ENCODE peak calls at places on chromosomes 1 and 21, in seven cellular contexts. One of them, this sample, is unnamed.

GRCh38 chr1:236144446-236145150 is 2.3 kb downstream of the GPR137B start:
- DNase-seq in stimulated activated CD8-positive, alpha-beta memory T cell treated with anti-CD3 and anti-CD28 coated beads, Interleukin-2, amount 100 ng/mL, for 48 hours: no peak
- DNase-seq in SHP77: no peak
- DNase-seq in NCI-H1105: no peak
- DNase-seq in stimulated activated CD4-positive, alpha-beta T cell treated with anti-CD3 and anti-CD28 coated beads, Interleukin-1b, Interleukin-23, amount 100 ng/mL, for 48 hours: no peak
- DNase-seq in NCI-H1694 treated with DMSO at 0.1 percent for 48 hours: no peak
- DNase-seq in activated T-helper 1 cell treated with anti-CD3 and anti-CD28 coated beads, Interleukin-12 subunit alpha, Interleukin-12 subunit beta, Interleukin-2, Interleukin-4 antibody, amounts not matched to agents 30 ng/mL and 10 ng/mL and 1 ng/mL, durations not matched to agents 14 hours and 24 hours and 36 hours: no peak
- DNase-seq in this sample: no peak

GRCh38 chr1:2072109-2072806 is 22.0 kb downstream of the PRKCZ start:
- DNase-seq in stimulated activated CD8-positive, alpha-beta memory T cell treated with anti-CD3 and anti-CD28 coated beads, Interleukin-2, amount 100 ng/mL, for 48 hours: no peak
- DNase-seq in SHP77: no peak
- DNase-seq in NCI-H1105: no peak
- DNase-seq in stimulated activated CD4-positive, alpha-beta T cell treated with anti-CD3 and anti-CD28 coated beads, Interleukin-1b, Interleukin-23, amount 100 ng/mL, for 48 hours: no peak
- DNase-seq in NCI-H1694 treated with DMSO at 0.1 percent for 48 hours: no peak
- DNase-seq in activated T-helper 1 cell treated with anti-CD3 and anti-CD28 coated beads, Interleukin-12 subunit alpha, Interleukin-12 subunit beta, Interleukin-2, Interleukin-4 antibody, amounts not matched to agents 30 ng/mL and 10 ng/mL and 1 ng/mL, durations not matched to agents 14 hours and 24 hours and 36 hours: no peak
- DNase-seq in this sample: no peak

GRCh38 chr1:78649628-78650027 is at the start of gene IFI44:
- DNase-seq in stimulated activated CD8-positive, alpha-beta memory T cell treated with anti-CD3 and anti-CD28 coated beads, Interleukin-2, amount 100 ng/mL, for 48 hours: peak; percentile 48
- DNase-seq in SHP77: no peak
- DNase-seq in NCI-H1105: peak; percentile 36
- DNase-seq in stimulated activated CD4-positive, alpha-beta T cell treated with anti-CD3 and anti-CD28 coated beads, Interleukin-1b, Interleukin-23, amount 100 ng/mL, for 48 hours: peak; percentile 60
- DNase-seq in NCI-H1694 treated with DMSO at 0.1 percent for 48 hours: no peak
- DNase-seq in activated T-helper 1 cell treated with anti-CD3 and anti-CD28 coated beads, Interleukin-12 subunit alpha, Interleukin-12 subunit beta, Interleukin-2, Interleukin-4 antibody, amounts not matched to agents 30 ng/mL and 10 ng/mL and 1 ng/mL, durations not matched to agents 14 hours and 24 hours and 36 hours: peak; percentile 50
- DNase-seq in this sample: peak; percentile 80

GRCh38 chr1:151494741-151495281 is 16.4 kb upstream of the CGN start:
- DNase-seq in stimulated activated CD8-positive, alpha-beta memory T cell treated with anti-CD3 and anti-CD28 coated beads, Interleukin-2, amount 100 ng/mL, for 48 hours: no peak
- DNase-seq in SHP77: no peak
- DNase-seq in NCI-H1105: peak; percentile 29
- DNase-seq in stimulated activated CD4-positive, alpha-beta T cell treated with anti-CD3 and anti-CD28 coated beads, Interleukin-1b, Interleukin-23, amount 100 ng/mL, for 48 hours: no peak
- DNase-seq in NCI-H1694 treated with DMSO at 0.1 percent for 48 hours: peak; percentile 91
- DNase-seq in activated T-helper 1 cell treated with anti-CD3 and anti-CD28 coated beads, Interleukin-12 subunit alpha, Interleukin-12 subunit beta, Interleukin-2, Interleukin-4 antibody, amounts not matched to agents 30 ng/mL and 10 ng/mL and 1 ng/mL, durations not matched to agents 14 hours and 24 hours and 36 hours: no peak
- DNase-seq in this sample: peak; percentile 67

GRCh38 chr21:28479660-28480059 is 513.0 kb downstream of the LTN1 start:
- DNase-seq in stimulated activated CD8-positive, alpha-beta memory T cell treated with anti-CD3 and anti-CD28 coated beads, Interleukin-2, amount 100 ng/mL, for 48 hours: no peak
- DNase-seq in SHP77: no peak
- DNase-seq in NCI-H1105: no peak
- DNase-seq in stimulated activated CD4-positive, alpha-beta T cell treated with anti-CD3 and anti-CD28 coated beads, Interleukin-1b, Interleukin-23, amount 100 ng/mL, for 48 hours: no peak
- DNase-seq in NCI-H1694 treated with DMSO at 0.1 percent for 48 hours: no peak
- DNase-seq in activated T-helper 1 cell treated with anti-CD3 and anti-CD28 coated beads, Interleukin-12 subunit alpha, Interleukin-12 subunit beta, Interleukin-2, Interleukin-4 antibody, amounts not matched to agents 30 ng/mL and 10 ng/mL and 1 ng/mL, durations not matched to agents 14 hours and 24 hours and 36 hours: no peak
- DNase-seq in this sample: no peak

GRCh38 chr1:155729031-155729898 is 40.4 kb downstream of the DAP3 start:
- DNase-seq in stimulated activated CD8-positive, alpha-beta memory T cell treated with anti-CD3 and anti-CD28 coated beads, Interleukin-2, amount 100 ng/mL, for 48 hours: peak; percentile 3
- DNase-seq in SHP77: peak; percentile 68
- DNase-seq in NCI-H1105: peak; percentile 14
- DNase-seq in stimulated activated CD4-positive, alpha-beta T cell treated with anti-CD3 and anti-CD28 coated beads, Interleukin-1b, Interleukin-23, amount 100 ng/mL, for 48 hours: no peak
- DNase-seq in NCI-H1694 treated with DMSO at 0.1 percent for 48 hours: peak; percentile 93
- DNase-seq in activated T-helper 1 cell treated with anti-CD3 and anti-CD28 coated beads, Interleukin-12 subunit alpha, Interleukin-12 subunit beta, Interleukin-2, Interleukin-4 antibody, amounts not matched to agents 30 ng/mL and 10 ng/mL and 1 ng/mL, durations not matched to agents 14 hours and 24 hours and 36 hours: peak; percentile 14
- DNase-seq in this sample: peak; percentile 58

GRCh38 chr1:12081648-12082396 is 18.7 kb downstream of the TNFRSF8 start:
- DNase-seq in stimulated activated CD8-positive, alpha-beta memory T cell treated with anti-CD3 and anti-CD28 coated beads, Interleukin-2, amount 100 ng/mL, for 48 hours: no peak
- DNase-seq in SHP77: no peak
- DNase-seq in NCI-H1105: no peak
- DNase-seq in stimulated activated CD4-positive, alpha-beta T cell treated with anti-CD3 and anti-CD28 coated beads, Interleukin-1b, Interleukin-23, amount 100 ng/mL, for 48 hours: no peak
- DNase-seq in NCI-H1694 treated with DMSO at 0.1 percent for 48 hours: no peak
- DNase-seq in activated T-helper 1 cell treated with anti-CD3 and anti-CD28 coated beads, Interleukin-12 subunit alpha, Interleukin-12 subunit beta, Interleukin-2, Interleukin-4 antibody, amounts not matched to agents 30 ng/mL and 10 ng/mL and 1 ng/mL, durations not matched to agents 14 hours and 24 hours and 36 hours: no peak
- DNase-seq in this sample: no peak

GRCh38 chr1:216913966-216914365 is 190.7 kb upstream of the ESRRG start:
- DNase-seq in stimulated activated CD8-positive, alpha-beta memory T cell treated with anti-CD3 and anti-CD28 coated beads, Interleukin-2, amount 100 ng/mL, for 48 hours: no peak
- DNase-seq in SHP77: no peak
- DNase-seq in NCI-H1105: no peak
- DNase-seq in stimulated activated CD4-positive, alpha-beta T cell treated with anti-CD3 and anti-CD28 coated beads, Interleukin-1b, Interleukin-23, amount 100 ng/mL, for 48 hours: no peak
- DNase-seq in NCI-H1694 treated with DMSO at 0.1 percent for 48 hours: no peak
- DNase-seq in activated T-helper 1 cell treated with anti-CD3 and anti-CD28 coated beads, Interleukin-12 subunit alpha, Interleukin-12 subunit beta, Interleukin-2, Interleukin-4 antibody, amounts not matched to agents 30 ng/mL and 10 ng/mL and 1 ng/mL, durations not matched to agents 14 hours and 24 hours and 36 hours: no peak
- DNase-seq in this sample: no peak

GRCh38 chr1:167717351-167717750 is 4.4 kb upstream of the MPZL1 start:
- DNase-seq in stimulated activated CD8-positive, alpha-beta memory T cell treated with anti-CD3 and anti-CD28 coated beads, Interleukin-2, amount 100 ng/mL, for 48 hours: no peak
- DNase-seq in SHP77: no peak
- DNase-seq in NCI-H1105: no peak
- DNase-seq in stimulated activated CD4-positive, alpha-beta T cell treated with anti-CD3 and anti-CD28 coated beads, Interleukin-1b, Interleukin-23, amount 100 ng/mL, for 48 hours: no peak
- DNase-seq in NCI-H1694 treated with DMSO at 0.1 percent for 48 hours: no peak
- DNase-seq in activated T-helper 1 cell treated with anti-CD3 and anti-CD28 coated beads, Interleukin-12 subunit alpha, Interleukin-12 subunit beta, Interleukin-2, Interleukin-4 antibody, amounts not matched to agents 30 ng/mL and 10 ng/mL and 1 ng/mL, durations not matched to agents 14 hours and 24 hours and 36 hours: no peak
- DNase-seq in this sample: no peak

GRCh38 chr1:150560011-150560438 is 10.8 kb downstream of the ADAMTSL4 start:
- DNase-seq in stimulated activated CD8-positive, alpha-beta memory T cell treated with anti-CD3 and anti-CD28 coated beads, Interleukin-2, amount 100 ng/mL, for 48 hours: peak; percentile 63
- DNase-seq in SHP77: peak; percentile 89
- DNase-seq in NCI-H1105: peak; percentile 21
- DNase-seq in stimulated activated CD4-positive, alpha-beta T cell treated with anti-CD3 and anti-CD28 coated beads, Interleukin-1b, Interleukin-23, amount 100 ng/mL, for 48 hours: peak; percentile 73
- DNase-seq in NCI-H1694 treated with DMSO at 0.1 percent for 48 hours: peak; percentile 51
- DNase-seq in activated T-helper 1 cell treated with anti-CD3 and anti-CD28 coated beads, Interleukin-12 subunit alpha, Interleukin-12 subunit beta, Interleukin-2, Interleukin-4 antibody, amounts not matched to agents 30 ng/mL and 10 ng/mL and 1 ng/mL, durations not matched to agents 14 hours and 24 hours and 36 hours: peak; percentile 68
- DNase-seq in this sample: peak; percentile 90

GRCh38 chr1:86155807-86156561 is 588 bp downstream of the COL24A1 start:
- DNase-seq in stimulated activated CD8-positive, alpha-beta memory T cell treated with anti-CD3 and anti-CD28 coated beads, Interleukin-2, amount 100 ng/mL, for 48 hours: no peak
- DNase-seq in SHP77: no peak
- DNase-seq in NCI-H1105: peak; percentile 30
- DNase-seq in stimulated activated CD4-positive, alpha-beta T cell treated with anti-CD3 and anti-CD28 coated beads, Interleukin-1b, Interleukin-23, amount 100 ng/mL, for 48 hours: no peak
- DNase-seq in NCI-H1694 treated with DMSO at 0.1 percent for 48 hours: no peak
- DNase-seq in activated T-helper 1 cell treated with anti-CD3 and anti-CD28 coated beads, Interleukin-12 subunit alpha, Interleukin-12 subunit beta, Interleukin-2, Interleukin-4 antibody, amounts not matched to agents 30 ng/mL and 10 ng/mL and 1 ng/mL, durations not matched to agents 14 hours and 24 hours and 36 hours: no peak
- DNase-seq in this sample: peak; percentile 20

GRCh38 chr1:67052741-67053534 is 1.0 kb downstream of the SLC35D1 start:
- DNase-seq in stimulated activated CD8-positive, alpha-beta memory T cell treated with anti-CD3 and anti-CD28 coated beads, Interleukin-2, amount 100 ng/mL, for 48 hours: no peak
- DNase-seq in SHP77: no peak
- DNase-seq in NCI-H1105: no peak
- DNase-seq in stimulated activated CD4-positive, alpha-beta T cell treated with anti-CD3 and anti-CD28 coated beads, Interleukin-1b, Interleukin-23, amount 100 ng/mL, for 48 hours: peak; percentile 11
- DNase-seq in NCI-H1694 treated with DMSO at 0.1 percent for 48 hours: no peak
- DNase-seq in activated T-helper 1 cell treated with anti-CD3 and anti-CD28 coated beads, Interleukin-12 subunit alpha, Interleukin-12 subunit beta, Interleukin-2, Interleukin-4 antibody, amounts not matched to agents 30 ng/mL and 10 ng/mL and 1 ng/mL, durations not matched to agents 14 hours and 24 hours and 36 hours: peak; percentile 2
- DNase-seq in this sample: peak; percentile 14

GRCh38 chr1:169565335-169566271 is 20.7 kb downstream of the F5 start:
- DNase-seq in stimulated activated CD8-positive, alpha-beta memory T cell treated with anti-CD3 and anti-CD28 coated beads, Interleukin-2, amount 100 ng/mL, for 48 hours: no peak
- DNase-seq in SHP77: no peak
- DNase-seq in NCI-H1105: no peak
- DNase-seq in stimulated activated CD4-positive, alpha-beta T cell treated with anti-CD3 and anti-CD28 coated beads, Interleukin-1b, Interleukin-23, amount 100 ng/mL, for 48 hours: no peak
- DNase-seq in NCI-H1694 treated with DMSO at 0.1 percent for 48 hours: no peak
- DNase-seq in activated T-helper 1 cell treated with anti-CD3 and anti-CD28 coated beads, Interleukin-12 subunit alpha, Interleukin-12 subunit beta, Interleukin-2, Interleukin-4 antibody, amounts not matched to agents 30 ng/mL and 10 ng/mL and 1 ng/mL, durations not matched to agents 14 hours and 24 hours and 36 hours: no peak
- DNase-seq in this sample: no peak

GRCh38 chr1:235553063-235553675 is 48.9 kb upstream of the B3GALNT2 start:
- DNase-seq in stimulated activated CD8-positive, alpha-beta memory T cell treated with anti-CD3 and anti-CD28 coated beads, Interleukin-2, amount 100 ng/mL, for 48 hours: no peak
- DNase-seq in SHP77: no peak
- DNase-seq in NCI-H1105: no peak
- DNase-seq in stimulated activated CD4-positive, alpha-beta T cell treated with anti-CD3 and anti-CD28 coated beads, Interleukin-1b, Interleukin-23, amount 100 ng/mL, for 48 hours: no peak
- DNase-seq in NCI-H1694 treated with DMSO at 0.1 percent for 48 hours: no peak
- DNase-seq in activated T-helper 1 cell treated with anti-CD3 and anti-CD28 coated beads, Interleukin-12 subunit alpha, Interleukin-12 subunit beta, Interleukin-2, Interleukin-4 antibody, amounts not matched to agents 30 ng/mL and 10 ng/mL and 1 ng/mL, durations not matched to agents 14 hours and 24 hours and 36 hours: no peak
- DNase-seq in this sample: no peak

GRCh38 chr1:85449356-85449755 is 15.6 kb downstream of the DDAH1 start:
- DNase-seq in stimulated activated CD8-positive, alpha-beta memory T cell treated with anti-CD3 and anti-CD28 coated beads, Interleukin-2, amount 100 ng/mL, for 48 hours: no peak
- DNase-seq in SHP77: no peak
- DNase-seq in NCI-H1105: peak; percentile 64
- DNase-seq in stimulated activated CD4-positive, alpha-beta T cell treated with anti-CD3 and anti-CD28 coated beads, Interleukin-1b, Interleukin-23, amount 100 ng/mL, for 48 hours: no peak
- DNase-seq in NCI-H1694 treated with DMSO at 0.1 percent for 48 hours: peak; percentile 9
- DNase-seq in activated T-helper 1 cell treated with anti-CD3 and anti-CD28 coated beads, Interleukin-12 subunit alpha, Interleukin-12 subunit beta, Interleukin-2, Interleukin-4 antibody, amounts not matched to agents 30 ng/mL and 10 ng/mL and 1 ng/mL, durations not matched to agents 14 hours and 24 hours and 36 hours: no peak
- DNase-seq in this sample: peak; percentile 28

GRCh38 chr1:109978761-109979488 is 5.6 kb upstream of the AHCYL1 start:
- DNase-seq in stimulated activated CD8-positive, alpha-beta memory T cell treated with anti-CD3 and anti-CD28 coated beads, Interleukin-2, amount 100 ng/mL, for 48 hours: no peak
- DNase-seq in SHP77: no peak
- DNase-seq in NCI-H1105: no peak
- DNase-seq in stimulated activated CD4-positive, alpha-beta T cell treated with anti-CD3 and anti-CD28 coated beads, Interleukin-1b, Interleukin-23, amount 100 ng/mL, for 48 hours: no peak
- DNase-seq in NCI-H1694 treated with DMSO at 0.1 percent for 48 hours: no peak
- DNase-seq in activated T-helper 1 cell treated with anti-CD3 and anti-CD28 coated beads, Interleukin-12 subunit alpha, Interleukin-12 subunit beta, Interleukin-2, Interleukin-4 antibody, amounts not matched to agents 30 ng/mL and 10 ng/mL and 1 ng/mL, durations not matched to agents 14 hours and 24 hours and 36 hours: no peak
- DNase-seq in this sample: no peak

GRCh38 chr1:226110249-226111108 is 48.0 kb downstream of the H3-3A start:
- DNase-seq in stimulated activated CD8-positive, alpha-beta memory T cell treated with anti-CD3 and anti-CD28 coated beads, Interleukin-2, amount 100 ng/mL, for 48 hours: peak; percentile 59
- DNase-seq in SHP77: peak; percentile 65
- DNase-seq in NCI-H1105: no peak
- DNase-seq in stimulated activated CD4-positive, alpha-beta T cell treated with anti-CD3 and anti-CD28 coated beads, Interleukin-1b, Interleukin-23, amount 100 ng/mL, for 48 hours: peak; percentile 56
- DNase-seq in NCI-H1694 treated with DMSO at 0.1 percent for 48 hours: peak; percentile 10
- DNase-seq in activated T-helper 1 cell treated with anti-CD3 and anti-CD28 coated beads, Interleukin-12 subunit alpha, Interleukin-12 subunit beta, Interleukin-2, Interleukin-4 antibody, amounts not matched to agents 30 ng/mL and 10 ng/mL and 1 ng/mL, durations not matched to agents 14 hours and 24 hours and 36 hours: peak; percentile 74
- DNase-seq in this sample: peak; percentile 79

GRCh38 chr1:228090613-228091081 is 8.1 kb downstream of the ARF1 start:
- DNase-seq in stimulated activated CD8-positive, alpha-beta memory T cell treated with anti-CD3 and anti-CD28 coated beads, Interleukin-2, amount 100 ng/mL, for 48 hours: no peak
- DNase-seq in SHP77: no peak
- DNase-seq in NCI-H1105: no peak
- DNase-seq in stimulated activated CD4-positive, alpha-beta T cell treated with anti-CD3 and anti-CD28 coated beads, Interleukin-1b, Interleukin-23, amount 100 ng/mL, for 48 hours: no peak
- DNase-seq in NCI-H1694 treated with DMSO at 0.1 percent for 48 hours: no peak
- DNase-seq in activated T-helper 1 cell treated with anti-CD3 and anti-CD28 coated beads, Interleukin-12 subunit alpha, Interleukin-12 subunit beta, Interleukin-2, Interleukin-4 antibody, amounts not matched to agents 30 ng/mL and 10 ng/mL and 1 ng/mL, durations not matched to agents 14 hours and 24 hours and 36 hours: no peak
- DNase-seq in this sample: no peak

GRCh38 chr1:230211436-230212145 is 144.6 kb downstream of the GALNT2 start:
- DNase-seq in stimulated activated CD8-positive, alpha-beta memory T cell treated with anti-CD3 and anti-CD28 coated beads, Interleukin-2, amount 100 ng/mL, for 48 hours: no peak
- DNase-seq in SHP77: no peak
- DNase-seq in NCI-H1105: no peak
- DNase-seq in stimulated activated CD4-positive, alpha-beta T cell treated with anti-CD3 and anti-CD28 coated beads, Interleukin-1b, Interleukin-23, amount 100 ng/mL, for 48 hours: no peak
- DNase-seq in NCI-H1694 treated with DMSO at 0.1 percent for 48 hours: no peak
- DNase-seq in activated T-helper 1 cell treated with anti-CD3 and anti-CD28 coated beads, Interleukin-12 subunit alpha, Interleukin-12 subunit beta, Interleukin-2, Interleukin-4 antibody, amounts not matched to agents 30 ng/mL and 10 ng/mL and 1 ng/mL, durations not matched to agents 14 hours and 24 hours and 36 hours: no peak
- DNase-seq in this sample: no peak

GRCh38 chr1:58816072-58816746 is 32.4 kb upstream of the JUN start:
- DNase-seq in stimulated activated CD8-positive, alpha-beta memory T cell treated with anti-CD3 and anti-CD28 coated beads, Interleukin-2, amount 100 ng/mL, for 48 hours: peak; percentile 81
- DNase-seq in SHP77: peak; percentile 64
- DNase-seq in NCI-H1105: peak; percentile 69
- DNase-seq in stimulated activated CD4-positive, alpha-beta T cell treated with anti-CD3 and anti-CD28 coated beads, Interleukin-1b, Interleukin-23, amount 100 ng/mL, for 48 hours: peak; percentile 84
- DNase-seq in NCI-H1694 treated with DMSO at 0.1 percent for 48 hours: peak; percentile 63
- DNase-seq in activated T-helper 1 cell treated with anti-CD3 and anti-CD28 coated beads, Interleukin-12 subunit alpha, Interleukin-12 subunit beta, Interleukin-2, Interleukin-4 antibody, amounts not matched to agents 30 ng/mL and 10 ng/mL and 1 ng/mL, durations not matched to agents 14 hours and 24 hours and 36 hours: peak; percentile 83
- DNase-seq in this sample: peak; percentile 93

GRCh38 chr21:20617130-20617529 is 381.1 kb upstream of the NCAM2 start:
- DNase-seq in stimulated activated CD8-positive, alpha-beta memory T cell treated with anti-CD3 and anti-CD28 coated beads, Interleukin-2, amount 100 ng/mL, for 48 hours: no peak
- DNase-seq in SHP77: no peak
- DNase-seq in NCI-H1105: peak; percentile 40
- DNase-seq in stimulated activated CD4-positive, alpha-beta T cell treated with anti-CD3 and anti-CD28 coated beads, Interleukin-1b, Interleukin-23, amount 100 ng/mL, for 48 hours: no peak
- DNase-seq in NCI-H1694 treated with DMSO at 0.1 percent for 48 hours: no peak
- DNase-seq in activated T-helper 1 cell treated with anti-CD3 and anti-CD28 coated beads, Interleukin-12 subunit alpha, Interleukin-12 subunit beta, Interleukin-2, Interleukin-4 antibody, amounts not matched to agents 30 ng/mL and 10 ng/mL and 1 ng/mL, durations not matched to agents 14 hours and 24 hours and 36 hours: no peak
- DNase-seq in this sample: no peak